ENCODE peak calls at places on chromosome 6, in four cellular contexts. One of them, this sample, is unnamed.

GRCh38 chr6:34273242-34273805 is 24.5 kb upstream of the SMIM29 start:
- DNase-seq in stimulated activated CD4-positive, alpha-beta T cell treated with anti-CD3 and anti-CD28 coated beads, Interleukin-12 subunit alpha, Interleukin-12 subunit beta, amount 100 ng/mL, for 4 hours: no peak
- DNase-seq in pancreas: peak
- DNase-seq in psoas muscle: peak
- DNase-seq in this sample: no peak

GRCh38 chr6:155378724-155379123 is 64.4 kb upstream of the TFB1M start:
- DNase-seq in stimulated activated CD4-positive, alpha-beta T cell treated with anti-CD3 and anti-CD28 coated beads, Interleukin-12 subunit alpha, Interleukin-12 subunit beta, amount 100 ng/mL, for 4 hours: no peak
- DNase-seq in pancreas: no peak
- DNase-seq in psoas muscle: no peak
- DNase-seq in this sample: no peak

GRCh38 chr6:111759836-111760785 is 113.1 kb downstream of the FYN start:
- DNase-seq in stimulated activated CD4-positive, alpha-beta T cell treated with anti-CD3 and anti-CD28 coated beads, Interleukin-12 subunit alpha, Interleukin-12 subunit beta, amount 100 ng/mL, for 4 hours: no peak
- DNase-seq in pancreas: no peak
- DNase-seq in psoas muscle: no peak
- DNase-seq in this sample: no peak

GRCh38 chr6:95866732-95867131 is 149.0 kb upstream of the FUT9 start:
- DNase-seq in stimulated activated CD4-positive, alpha-beta T cell treated with anti-CD3 and anti-CD28 coated beads, Interleukin-12 subunit alpha, Interleukin-12 subunit beta, amount 100 ng/mL, for 4 hours: no peak
- DNase-seq in pancreas: no peak
- DNase-seq in psoas muscle: no peak
- DNase-seq in this sample: no peak

GRCh38 chr6:19395316-19395715 is 441.9 kb upstream of the ID4 start:
- DNase-seq in stimulated activated CD4-positive, alpha-beta T cell treated with anti-CD3 and anti-CD28 coated beads, Interleukin-12 subunit alpha, Interleukin-12 subunit beta, amount 100 ng/mL, for 4 hours: no peak
- DNase-seq in pancreas: no peak
- DNase-seq in psoas muscle: no peak
- DNase-seq in this sample: no peak

GRCh38 chr6:100573169-100573568 is 108.4 kb upstream of the SIM1 start:
- DNase-seq in stimulated activated CD4-positive, alpha-beta T cell treated with anti-CD3 and anti-CD28 coated beads, Interleukin-12 subunit alpha, Interleukin-12 subunit beta, amount 100 ng/mL, for 4 hours: no peak
- DNase-seq in pancreas: no peak
- DNase-seq in psoas muscle: no peak
- DNase-seq in this sample: no peak

GRCh38 chr6:19415605-19416326 is 421.4 kb upstream of the ID4 start:
- DNase-seq in stimulated activated CD4-positive, alpha-beta T cell treated with anti-CD3 and anti-CD28 coated beads, Interleukin-12 subunit alpha, Interleukin-12 subunit beta, amount 100 ng/mL, for 4 hours: no peak
- DNase-seq in pancreas: no peak
- DNase-seq in psoas muscle: no peak
- DNase-seq in this sample: no peak

GRCh38 chr6:170030284-170031095 is 260.4 kb downstream of the DLL1 start:
- DNase-seq in stimulated activated CD4-positive, alpha-beta T cell treated with anti-CD3 and anti-CD28 coated beads, Interleukin-12 subunit alpha, Interleukin-12 subunit beta, amount 100 ng/mL, for 4 hours: no peak
- DNase-seq in pancreas: no peak
- DNase-seq in psoas muscle: no peak
- DNase-seq in this sample: no peak

GRCh38 chr6:78952362-78952761 is 85.0 kb downstream of the IRAK1BP1 start:
- DNase-seq in stimulated activated CD4-positive, alpha-beta T cell treated with anti-CD3 and anti-CD28 coated beads, Interleukin-12 subunit alpha, Interleukin-12 subunit beta, amount 100 ng/mL, for 4 hours: no peak
- DNase-seq in pancreas: no peak
- DNase-seq in psoas muscle: no peak
- DNase-seq in this sample: no peak

GRCh38 chr6:157961829-157962228 is 19.8 kb upstream of the SYNJ2 start:
- DNase-seq in stimulated activated CD4-positive, alpha-beta T cell treated with anti-CD3 and anti-CD28 coated beads, Interleukin-12 subunit alpha, Interleukin-12 subunit beta, amount 100 ng/mL, for 4 hours: no peak
- DNase-seq in pancreas: no peak
- DNase-seq in psoas muscle: no peak
- DNase-seq in this sample: no peak

GRCh38 chr6:23350752-23351453 is 775.1 kb upstream of the NRSN1 start:
- DNase-seq in stimulated activated CD4-positive, alpha-beta T cell treated with anti-CD3 and anti-CD28 coated beads, Interleukin-12 subunit alpha, Interleukin-12 subunit beta, amount 100 ng/mL, for 4 hours: no peak
- DNase-seq in pancreas: no peak
- DNase-seq in psoas muscle: no peak
- DNase-seq in this sample: no peak

GRCh38 chr6:3045369-3045768 is 22.9 kb upstream of the RIPK1 start:
- DNase-seq in stimulated activated CD4-positive, alpha-beta T cell treated with anti-CD3 and anti-CD28 coated beads, Interleukin-12 subunit alpha, Interleukin-12 subunit beta, amount 100 ng/mL, for 4 hours: no peak
- DNase-seq in pancreas: no peak
- DNase-seq in psoas muscle: no peak
- DNase-seq in this sample: no peak

GRCh38 chr6:3324262-3324942 is 65.7 kb downstream of the PSMG4 start:
- DNase-seq in stimulated activated CD4-positive, alpha-beta T cell treated with anti-CD3 and anti-CD28 coated beads, Interleukin-12 subunit alpha, Interleukin-12 subunit beta, amount 100 ng/mL, for 4 hours: no peak
- DNase-seq in pancreas: no peak
- DNase-seq in psoas muscle: no peak
- DNase-seq in this sample: no peak